ENCODE peak calls at places on chromosomes 1 and 21, in eight cellular contexts. One of them, this sample, is unnamed.

GRCh38 chr21:26835027-26835713 is 10.0 kb downstream of the ADAMTS1 start:
- DNase-seq in MCF 10A: peak; percentile 29
- DNase-seq in EH: peak; percentile 90
- DNase-seq in GM04504: no peak
- DNase-seq in stomach: no peak
- DNase-seq in DND-41: peak; percentile 32
- DNase-seq in progenitor cell of endocrine pancreas: no peak
- DNase-seq in fibroblast of the aortic adventitia: peak; percentile 88
- DNase-seq in this sample: no peak

GRCh38 chr1:224448428-224449017 is 13.9 kb upstream of the WDR26 start:
- DNase-seq in MCF 10A: no peak
- DNase-seq in EH: no peak
- DNase-seq in GM04504: no peak
- DNase-seq in stomach: no peak
- DNase-seq in DND-41: no peak
- DNase-seq in progenitor cell of endocrine pancreas: no peak
- DNase-seq in fibroblast of the aortic adventitia: peak; percentile 58
- DNase-seq in this sample: no peak

GRCh38 chr1:154416496-154417337 is 11.6 kb downstream of the IL6R start:
- DNase-seq in MCF 10A: no peak
- DNase-seq in EH: no peak
- DNase-seq in GM04504: no peak
- DNase-seq in stomach: no peak
- DNase-seq in DND-41: no peak
- DNase-seq in progenitor cell of endocrine pancreas: no peak
- DNase-seq in fibroblast of the aortic adventitia: no peak
- DNase-seq in this sample: no peak

GRCh38 chr1:5371270-5371669 is 621.0 kb downstream of the NPHP4 start:
- DNase-seq in MCF 10A: no peak
- DNase-seq in EH: no peak
- DNase-seq in GM04504: no peak
- DNase-seq in stomach: no peak
- DNase-seq in DND-41: no peak
- DNase-seq in progenitor cell of endocrine pancreas: no peak
- DNase-seq in fibroblast of the aortic adventitia: no peak
- DNase-seq in this sample: no peak

GRCh38 chr1:157724537-157725213 is 24.1 kb upstream of the FCRL3 start:
- DNase-seq in MCF 10A: no peak
- DNase-seq in EH: no peak
- DNase-seq in GM04504: no peak
- DNase-seq in stomach: no peak
- DNase-seq in DND-41: no peak
- DNase-seq in progenitor cell of endocrine pancreas: no peak
- DNase-seq in fibroblast of the aortic adventitia: no peak
- DNase-seq in this sample: no peak

GRCh38 chr1:8702121-8702520 is 115.3 kb downstream of the RERE start:
- DNase-seq in MCF 10A: peak; percentile 50
- DNase-seq in EH: peak; percentile 20
- DNase-seq in GM04504: no peak
- DNase-seq in stomach: peak; percentile 68
- DNase-seq in DND-41: no peak
- DNase-seq in progenitor cell of endocrine pancreas: peak; percentile 27
- DNase-seq in fibroblast of the aortic adventitia: peak; percentile 44
- DNase-seq in this sample: peak; percentile 56

GRCh38 chr1:28115267-28115666 is 26.9 kb upstream of the EYA3 start:
- DNase-seq in MCF 10A: no peak
- DNase-seq in EH: peak; percentile 27
- DNase-seq in GM04504: no peak
- DNase-seq in stomach: no peak
- DNase-seq in DND-41: peak; percentile 78
- DNase-seq in progenitor cell of endocrine pancreas: no peak
- DNase-seq in fibroblast of the aortic adventitia: no peak
- DNase-seq in this sample: peak; percentile 69

GRCh38 chr1:171226757-171227370 is 21.4 kb upstream of the FMO1 start:
- DNase-seq in MCF 10A: peak; percentile 85
- DNase-seq in EH: peak; percentile 82
- DNase-seq in GM04504: no peak
- DNase-seq in stomach: peak; percentile 55
- DNase-seq in DND-41: peak; percentile 45
- DNase-seq in progenitor cell of endocrine pancreas: no peak
- DNase-seq in fibroblast of the aortic adventitia: peak; percentile 87
- DNase-seq in this sample: peak; percentile 27

GRCh38 chr1:62918706-62919105 is 134.8 kb downstream of the ATG4C start:
- DNase-seq in MCF 10A: no peak
- DNase-seq in EH: no peak
- DNase-seq in GM04504: no peak
- DNase-seq in stomach: no peak
- DNase-seq in DND-41: no peak
- DNase-seq in progenitor cell of endocrine pancreas: no peak
- DNase-seq in fibroblast of the aortic adventitia: no peak
- DNase-seq in this sample: no peak

GRCh38 chr1:85330206-85330605 is 53.8 kb upstream of the BCL10 start:
- DNase-seq in MCF 10A: peak; percentile 64
- DNase-seq in EH: peak; percentile 97
- DNase-seq in GM04504: peak; percentile 74
- DNase-seq in stomach: no peak
- DNase-seq in DND-41: no peak
- DNase-seq in progenitor cell of endocrine pancreas: no peak
- DNase-seq in fibroblast of the aortic adventitia: peak; percentile 99
- DNase-seq in this sample: no peak

GRCh38 chr1:160581970-160582369 is 2.7 kb upstream of the CD84 start:
- DNase-seq in MCF 10A: no peak
- DNase-seq in EH: no peak
- DNase-seq in GM04504: no peak
- DNase-seq in stomach: no peak
- DNase-seq in DND-41: no peak
- DNase-seq in progenitor cell of endocrine pancreas: no peak
- DNase-seq in fibroblast of the aortic adventitia: no peak
- DNase-seq in this sample: no peak

GRCh38 chr1:86993269-86993985 is 79.0 kb downstream of the HS2ST1 start:
- DNase-seq in MCF 10A: no peak
- DNase-seq in EH: peak; percentile 20
- DNase-seq in GM04504: no peak
- DNase-seq in stomach: no peak
- DNase-seq in DND-41: no peak
- DNase-seq in progenitor cell of endocrine pancreas: no peak
- DNase-seq in fibroblast of the aortic adventitia: no peak
- DNase-seq in this sample: no peak

GRCh38 chr1:39129514-39129913 is 75.0 kb upstream of the MACF1 start:
- DNase-seq in MCF 10A: peak; percentile 52
- DNase-seq in EH: peak; percentile 66
- DNase-seq in GM04504: no peak
- DNase-seq in stomach: no peak
- DNase-seq in DND-41: no peak
- DNase-seq in progenitor cell of endocrine pancreas: no peak
- DNase-seq in fibroblast of the aortic adventitia: peak; percentile 64
- DNase-seq in this sample: no peak

GRCh38 chr1:167439301-167439988 is 78.9 kb downstream of the CD247 start:
- DNase-seq in MCF 10A: no peak
- DNase-seq in EH: peak; percentile 44
- DNase-seq in GM04504: peak; percentile 6
- DNase-seq in stomach: no peak
- DNase-seq in DND-41: no peak
- DNase-seq in progenitor cell of endocrine pancreas: peak; percentile 30
- DNase-seq in fibroblast of the aortic adventitia: peak; percentile 32
- DNase-seq in this sample: no peak

GRCh38 chr1:93828437-93828756 is 50.6 kb downstream of the DNTTIP2 start:
- DNase-seq in MCF 10A: no peak
- DNase-seq in EH: no peak
- DNase-seq in GM04504: no peak
- DNase-seq in stomach: no peak
- DNase-seq in DND-41: no peak
- DNase-seq in progenitor cell of endocrine pancreas: no peak
- DNase-seq in fibroblast of the aortic adventitia: no peak
- DNase-seq in this sample: no peak

GRCh38 chr1:10252508-10252907 is 42.1 kb downstream of the KIF1B start:
- DNase-seq in MCF 10A: peak; percentile 77
- DNase-seq in EH: peak; percentile 83
- DNase-seq in GM04504: peak; percentile 38
- DNase-seq in stomach: no peak
- DNase-seq in DND-41: no peak
- DNase-seq in progenitor cell of endocrine pancreas: no peak
- DNase-seq in fibroblast of the aortic adventitia: peak; percentile 32
- DNase-seq in this sample: no peak

GRCh38 chr1:55006931-55007330 is 8.2 kb downstream of the BSND start:
- DNase-seq in MCF 10A: no peak
- DNase-seq in EH: no peak
- DNase-seq in GM04504: no peak
- DNase-seq in stomach: no peak
- DNase-seq in DND-41: no peak
- DNase-seq in progenitor cell of endocrine pancreas: no peak
- DNase-seq in fibroblast of the aortic adventitia: no peak
- DNase-seq in this sample: no peak

GRCh38 chr1:11053758-11054137 is 6.1 kb downstream of the SRM start:
- DNase-seq in MCF 10A: no peak
- DNase-seq in EH: peak; percentile 41
- DNase-seq in GM04504: no peak
- DNase-seq in stomach: no peak
- DNase-seq in DND-41: peak; percentile 62
- DNase-seq in progenitor cell of endocrine pancreas: no peak
- DNase-seq in fibroblast of the aortic adventitia: peak; percentile 22
- DNase-seq in this sample: no peak

GRCh38 chr1:210706246-210706645 is 377.5 kb downstream of the HHAT start:
- DNase-seq in MCF 10A: no peak
- DNase-seq in EH: no peak
- DNase-seq in GM04504: no peak
- DNase-seq in stomach: no peak
- DNase-seq in DND-41: no peak
- DNase-seq in progenitor cell of endocrine pancreas: no peak
- DNase-seq in fibroblast of the aortic adventitia: no peak
- DNase-seq in this sample: no peak